ENCODE peak calls at places on chromosomes 4 and X, in ten cellular contexts. P is upper lobe of left lung, O is SK-N-SH, Q is A549, J is suprapubic skin, H is K562, U is tibial nerve, I is stomach, X is transverse colon, N is esophagus muscularis mucosa. L is an unnamed sample.

GRCh38 chr4:114773341-114773740 is 174.7 kb downstream of the UGT8 start:
- DNase-seq in Q (no peak), U (no peak), P (no peak), O (no peak), X (no peak), H (no peak), I (no peak), N (no peak), J (no peak), L (no peak)

GRCh38 chr4:37666625-37667071 is 19.5 kb downstream of the RELL1 start:
- DNase-seq in P (no peak), X (peak; percentile 50), O (no peak), Q (peak; percentile 55), J (no peak), N (no peak), I (peak; percentile 77), H (no peak), U (peak; percentile 36), L (no peak)

GRCh38 chr4:78167510-78167909 is 110.4 kb downstream of the FRAS1 start:
- DNase-seq in P (no peak), Q (no peak), I (no peak), O (no peak), J (no peak), H (no peak), X (no peak), N (no peak), U (no peak), L (no peak)

GRCh38 chr4:79308971-79309370 is 16.9 kb downstream of the NAA11 start:
- DNase-seq in J (no peak), P (no peak), Q (no peak), O (no peak), N (no peak), U (no peak), I (no peak), H (no peak), X (no peak), L (no peak)

GRCh38 chrX:73964607-73965006 is 339.4 kb upstream of the ZCCHC13 start:
- DNase-seq in Q (no peak), P (no peak), N (no peak), H (no peak), O (no peak), X (no peak), U (no peak), I (no peak), J (no peak), L (no peak)

GRCh38 chr4:139015948-139016451 is 419 bp downstream of the NOCT start:
- DNase-seq in Q (no peak), I (peak; percentile 56), J (no peak), X (peak; percentile 52), U (no peak), P (peak; percentile 92), H (no peak), O (no peak), N (no peak), L (peak; percentile 59)

GRCh38 chr4:135739354-135739753 is 1537.8 kb upstream of the PABPC4L start:
- DNase-seq in N (no peak), I (no peak), J (no peak), U (no peak), X (no peak), H (no peak), P (no peak), O (no peak), Q (peak; percentile 4), L (no peak)

GRCh38 chr4:22203436-22204011 is 255.0 kb upstream of the KCNIP4 start:
- DNase-seq in I (no peak), U (no peak), J (no peak), O (no peak), Q (no peak), N (no peak), H (no peak), P (no peak), X (no peak), L (no peak)

GRCh38 chrX:8748855-8749254 is 16.9 kb upstream of the ANOS1 start:
- DNase-seq in J (no peak), P (no peak), U (no peak), Q (peak; percentile 43), H (peak; percentile 12), X (no peak), N (no peak), O (peak; percentile 47), I (no peak), L (no peak)

GRCh38 chr4:184168406-184169019 is 49.2 kb downstream of the ENPP6 start:
- DNase-seq in Q (peak; percentile 46), U (peak; percentile 59), N (peak; percentile 91), H (peak; percentile 79), I (peak; percentile 81), O (peak; percentile 93), X (peak; percentile 69), P (peak; percentile 96), J (peak; percentile 78), L (peak; percentile 92)

GRCh38 chr4:15659768-15660394 is 4.7 kb upstream of the FBXL5 start:
- DNase-seq in Q (no peak), U (no peak), H (no peak), P (no peak), O (no peak), I (no peak), J (no peak), N (no peak), X (no peak), L (no peak)
- TF ChIP-seq EP300 in Q (no peak), U (peak; percentile 71), H (no peak), P (no peak), O (no peak), I (no peak), J (no peak), N (no peak), X (no peak), L (no peak)

GRCh38 chr4:76213415-76214268 is at the start of gene SCARB2:
- DNase-seq in N (peak; percentile 93), P (peak; percentile 98), J (peak; percentile 89), H (peak; percentile 86), O (peak; percentile 96), Q (peak; percentile 60), U (peak; percentile 76), I (peak; percentile 92), X (peak; percentile 91), L (peak; percentile 88)

GRCh38 chr4:76215120-76215519 is 1.5 kb upstream of the SCARB2 start:
- DNase-seq in J (no peak), U (no peak), X (no peak), Q (no peak), P (no peak), N (no peak), H (no peak), I (peak; percentile 65), O (no peak), L (no peak)

GRCh38 chr4:76214269-76214628 is 625 bp upstream of the SCARB2 start:
- DNase-seq in J (no peak), N (peak; percentile 60), X (peak; percentile 66), U (no peak), I (no peak), H (no peak), Q (no peak), O (no peak), P (no peak), L (no peak)

GRCh38 chr4:76216975-76217814 is 3.6 kb upstream of the SCARB2 start:
- DNase-seq in O (no peak), X (no peak), Q (no peak), P (no peak), I (no peak), J (no peak), H (no peak), U (no peak), N (no peak), L (no peak)

GRCh38 chr4:76216521-76216920 is 2.9 kb upstream of the SCARB2 start:
- DNase-seq in H (no peak), X (no peak), I (no peak), U (no peak), P (no peak), N (no peak), Q (no peak), J (no peak), O (no peak), L (no peak)
- H3K27ac ChIP-seq in H (no peak overlapping the region), X (no peak overlapping the region), I (no peak overlapping the region), U (no peak overlapping the region), P (peak overlapping the region; percentile 36), N (no peak overlapping the region), Q (peak overlapping the region; percentile 34), J (no peak overlapping the region), O (no peak overlapping the region), L (no peak overlapping the region)

GRCh38 chr4:66613591-66613990 is 931.7 kb downstream of the CENPC start:
- DNase-seq in J (no peak), P (no peak), O (no peak), H (no peak), I (no peak), X (no peak), N (no peak), Q (no peak), U (no peak), L (no peak)

GRCh38 chr4:66606215-66606614 is 935.9 kb upstream of the EPHA5 start:
- DNase-seq in I (no peak), X (no peak), N (no peak), U (no peak), H (no peak), J (no peak), Q (no peak), O (no peak), P (no peak), L (no peak)

GRCh38 chr4:66606908-66607307 is 936.6 kb upstream of the EPHA5 start:
- DNase-seq in H (no peak), X (no peak), P (no peak), N (no peak), I (no peak), O (no peak), J (no peak), U (no peak), Q (no peak), L (no peak)

GRCh38 chr4:66604192-66604591 is 933.9 kb upstream of the EPHA5 start:
- DNase-seq in P (no peak), H (no peak), N (no peak), O (no peak), I (no peak), J (no peak), U (no peak), Q (no peak), X (no peak), L (no peak)

DNA sequence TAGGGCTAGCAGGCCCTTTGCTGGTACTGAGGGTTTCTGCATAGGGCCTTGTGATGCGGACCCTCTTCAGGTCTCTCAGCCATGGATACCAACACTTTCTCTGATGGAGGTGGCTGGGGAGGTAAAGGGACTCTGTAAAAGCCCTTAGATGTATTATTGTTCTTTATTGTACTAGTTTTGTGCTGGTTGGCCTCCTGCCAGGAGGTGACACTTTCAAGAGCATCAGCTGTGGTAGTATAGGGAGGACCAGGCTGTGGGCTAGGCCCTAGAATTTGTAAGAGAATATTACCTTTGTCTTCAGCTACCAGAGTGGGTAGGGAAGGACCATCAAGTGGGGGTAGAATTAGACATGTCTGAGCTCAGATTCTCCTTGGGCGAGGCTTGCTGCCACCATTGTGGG is 936.3 kb downstream of the CENPC start:
- DNase-seq in H (no peak), N (peak; percentile 85), X (no peak), U (no peak), P (no peak), J (no peak), I (no peak), Q (no peak), O (no peak), L (no peak)
- TF ChIP-seq CTCF in H (no peak), N (no peak), X (no peak), U (no peak), P (no peak), J (no peak), I (no peak), Q (no peak), O (no peak), L (no peak)

DNA sequence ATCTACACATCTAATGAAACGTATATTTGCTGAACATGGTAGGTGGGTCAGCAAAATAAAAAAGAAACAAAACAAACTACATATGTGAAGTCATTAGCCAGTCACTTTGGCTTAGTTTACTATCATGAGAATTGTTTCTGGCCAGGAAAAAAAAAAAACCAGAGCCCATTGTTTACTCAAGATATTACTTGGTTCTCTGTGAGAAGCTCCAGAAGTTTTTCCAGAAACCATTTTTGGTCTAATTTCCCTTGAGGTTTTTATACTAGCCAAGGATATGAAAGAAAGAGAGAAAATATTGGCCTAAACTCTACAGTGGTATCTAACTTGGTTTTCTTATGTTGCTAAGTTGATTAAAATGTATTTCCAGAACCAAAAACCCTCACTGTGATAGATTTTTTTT is 259.1 kb downstream of the PDHA2 start:
- DNase-seq in H (no peak), Q (no peak), J (no peak), X (no peak), O (no peak), N (no peak), U (no peak), I (no peak), P (no peak), L (no peak)
- TF ChIP-seq EP300 in H (no peak), Q (no peak), J (no peak), X (no peak), O (no peak), N (no peak), U (no peak), I (no peak), P (no peak), L (no peak)